ENCODE peak calls at places on chromosome 14, in six cellular contexts. One of them, this sample, is unnamed.

GRCh38 chr14:74526854-74527585 is 33.5 kb downstream of the ISCA2 start:
- DNase-seq in fibroblast of pulmonary artery: peak; percentile 20
- DNase-seq in HEK293T: no peak
- DNase-seq in spleen: no peak
- DNase-seq in D341Med: no peak
- DNase-seq in NCI-H1436: no peak
- DNase-seq in this sample: no peak

GRCh38 chr14:67951529-67952120 is 132.0 kb downstream of the RAD51B start:
- DNase-seq in fibroblast of pulmonary artery: peak; percentile 51
- DNase-seq in HEK293T: no peak
- DNase-seq in spleen: no peak
- DNase-seq in D341Med: no peak
- DNase-seq in NCI-H1436: no peak
- DNase-seq in this sample: no peak

GRCh38 chr14:88488081-88488480 is 66.7 kb downstream of the PTPN21 start:
- DNase-seq in fibroblast of pulmonary artery: no peak
- DNase-seq in HEK293T: no peak
- DNase-seq in spleen: no peak
- DNase-seq in D341Med: no peak
- DNase-seq in NCI-H1436: no peak
- DNase-seq in this sample: no peak

GRCh38 chr14:73463411-73463810 is 5.1 kb upstream of the NUMB start:
- DNase-seq in fibroblast of pulmonary artery: peak; percentile 98
- DNase-seq in HEK293T: no peak
- DNase-seq in spleen: peak; percentile 83
- DNase-seq in D341Med: no peak
- DNase-seq in NCI-H1436: no peak
- DNase-seq in this sample: peak; percentile 64

GRCh38 chr14:24630872-24631477 is 3.0 kb downstream of the GZMB start:
- DNase-seq in fibroblast of pulmonary artery: peak; percentile 36
- DNase-seq in HEK293T: no peak
- DNase-seq in spleen: no peak
- DNase-seq in D341Med: no peak
- DNase-seq in NCI-H1436: no peak
- DNase-seq in this sample: no peak

GRCh38 chr14:101276309-101277091 is 284.8 kb upstream of the DIO3 start:
- DNase-seq in fibroblast of pulmonary artery: no peak
- DNase-seq in HEK293T: no peak
- DNase-seq in spleen: no peak
- DNase-seq in D341Med: no peak
- DNase-seq in NCI-H1436: no peak
- DNase-seq in this sample: no peak

GRCh38 chr14:58216544-58216943 is 16.6 kb downstream of the ACTR10 start:
- DNase-seq in fibroblast of pulmonary artery: no peak
- DNase-seq in HEK293T: no peak
- DNase-seq in spleen: no peak
- DNase-seq in D341Med: peak; percentile 48
- DNase-seq in NCI-H1436: no peak
- DNase-seq in this sample: no peak

GRCh38 chr14:105385698-105386365 is 12.5 kb upstream of the TEX22 start:
- DNase-seq in fibroblast of pulmonary artery: no peak
- DNase-seq in HEK293T: no peak
- DNase-seq in spleen: peak; percentile 77
- DNase-seq in D341Med: no peak
- DNase-seq in NCI-H1436: no peak
- DNase-seq in this sample: no peak

GRCh38 chr14:20692111-20692751 is 3.7 kb downstream of the ANG start:
- DNase-seq in fibroblast of pulmonary artery: no peak
- DNase-seq in HEK293T: no peak
- DNase-seq in spleen: no peak
- DNase-seq in D341Med: no peak
- DNase-seq in NCI-H1436: no peak
- DNase-seq in this sample: no peak

GRCh38 chr14:67411820-67412421 is at the start of gene PLEK2:
- DNase-seq in fibroblast of pulmonary artery: peak; percentile 33
- DNase-seq in HEK293T: no peak
- DNase-seq in spleen: peak; percentile 74
- DNase-seq in D341Med: peak; percentile 48
- DNase-seq in NCI-H1436: peak; percentile 30
- DNase-seq in this sample: peak; percentile 78

GRCh38 chr14:99728981-99729451 is 44.9 kb downstream of the CYP46A1 start:
- DNase-seq in fibroblast of pulmonary artery: no peak
- DNase-seq in HEK293T: no peak
- DNase-seq in spleen: peak; percentile 48
- DNase-seq in D341Med: no peak
- DNase-seq in NCI-H1436: no peak
- DNase-seq in this sample: peak; percentile 23

GRCh38 chr14:62616668-62617067 is 428.6 kb downstream of the KCNH5 start:
- DNase-seq in fibroblast of pulmonary artery: no peak
- DNase-seq in HEK293T: no peak
- DNase-seq in spleen: no peak
- DNase-seq in D341Med: no peak
- DNase-seq in NCI-H1436: no peak
- DNase-seq in this sample: no peak

This sample was measured in right lobe of liver.